ENCODE peak calls at places on chromosome 3, in five cellular contexts. H, D, R, J and G are unnamed samples.

GRCh38 chr3:11641316-11641682 is 2.4 kb downstream of the VGLL4 start:
- DNase-seq in H (no peak), D (no peak), R (no peak), J (no peak), G (no peak)

GRCh38 chr3:197456271-197457091 is 99.3 kb downstream of the BDH1 start:
- DNase-seq in H (peak), R (no peak), J (peak), D (no peak), G (no peak)

GRCh38 chr3:142209655-142210054 is 15.7 kb downstream of the GK5 start:
- DNase-seq in R (no peak), D (no peak), H (no peak), J (no peak), G (no peak)

GRCh38 chr3:6179761-6180160 is 681.2 kb upstream of the GRM7 start:
- DNase-seq in H (no peak), D (no peak), R (no peak), J (peak), G (no peak)

GRCh38 chr3:155217591-155217990 is 75.9 kb downstream of the STRIT1 start:
- DNase-seq in D (no peak), H (no peak), R (no peak), J (no peak), G (no peak)

GRCh38 chr3:49387721-49388120 is 24.1 kb downstream of the RHOA start:
- DNase-seq in D (no peak), J (no peak), R (no peak), H (no peak), G (peak)

GRCh38 chr3:356947-357346 is 160.4 kb downstream of the CHL1 start:
- DNase-seq in D (no peak), J (no peak), H (peak), R (no peak), G (peak)

GRCh38 chr3:172378439-172378838 is 69.8 kb downstream of the GHSR start:
- DNase-seq in D (no peak), H (no peak), R (no peak), J (no peak), G (no peak)

GRCh38 chr3:48634661-48635221 is 520 bp downstream of the SLC26A6 start:
- DNase-seq in J (peak), R (no peak), H (peak), D (no peak), G (no peak)